ENCODE peak calls at places on chromosomes 12 and 14, in eight cellular contexts. D, C, R, G, S, E, H and L are unnamed samples.

GRCh38 chr12:53785161-53785560 is 33.4 kb upstream of the CISTR start:
- DNase-seq in D (no peak), C (no peak), R (no peak), G (no peak), S (no peak), E (no peak), H (no peak), L (no peak)

GRCh38 chr14:34433957-34434356 is 28.1 kb downstream of the SPTSSA start:
- DNase-seq in D (no peak), C (no peak), R (no peak), G (no peak), S (no peak), E (no peak), H (no peak), L (no peak)

GRCh38 chr12:22299294-22299912 is 35.1 kb downstream of the ST8SIA1 start:
- DNase-seq in D (peak), C (no peak), R (no peak), G (no peak), S (no peak), E (no peak), H (no peak), L (no peak)

GRCh38 chr14:65704412-65704811 is 291.9 kb downstream of the FUT8 start:
- DNase-seq in D (no peak), C (no peak), R (no peak), G (no peak), S (no peak), E (no peak), H (no peak), L (no peak)

GRCh38 chr14:71358209-71358931 is 451.1 kb downstream of the PCNX1 start:
- DNase-seq in D (no peak), C (no peak), R (no peak), G (no peak), S (no peak), E (no peak), H (no peak), L (no peak)

GRCh38 chr12:65822732-65823480 is 1.4 kb upstream of the HMGA2 start:
- DNase-seq in D (no peak), C (no peak), R (no peak), G (peak), S (no peak), E (no peak), H (no peak), L (no peak)

GRCh38 chr12:5430639-5431603 is 987 bp upstream of the NTF3 start:
- DNase-seq in D (peak), C (no peak), R (no peak), G (no peak), S (no peak), E (no peak), H (no peak), L (no peak)

GRCh38 chr12:84397279-84397678 is 515.3 kb downstream of the SLC6A15 start:
- DNase-seq in D (no peak), C (no peak), R (no peak), G (no peak), S (no peak), E (no peak), H (no peak), L (no peak)

GRCh38 chr12:3354586-3354985 is 136.4 kb upstream of the PRMT8 start:
- DNase-seq in D (no peak), C (no peak), R (no peak), G (no peak), S (no peak), E (no peak), H (no peak), L (no peak)

GRCh38 chr12:15265868-15266267 is 44.7 kb upstream of the RERG start:
- DNase-seq in D (no peak), C (no peak), R (no peak), G (no peak), S (no peak), E (no peak), H (no peak), L (no peak)

GRCh38 chr12:53479314-53479713 is 19.9 kb downstream of the MAP3K12 start:
- DNase-seq in D (no peak), C (no peak), R (no peak), G (no peak), S (no peak), E (no peak), H (no peak), L (no peak)

GRCh38 chr14:89810101-89810500 is 144.4 kb downstream of the EFCAB11 start:
- DNase-seq in D (no peak), C (no peak), R (no peak), G (no peak), S (no peak), E (no peak), H (no peak), L (no peak)

GRCh38 chr12:2165021-2165420 is 112.2 kb downstream of the CACNA1C start:
- DNase-seq in D (no peak), C (no peak), R (no peak), G (no peak), S (no peak), E (no peak), H (no peak), L (no peak)

GRCh38 chr12:48175613-48176416 is 7.6 kb upstream of the CCDC184 start:
- DNase-seq in D (no peak), C (no peak), R (no peak), G (no peak), S (no peak), E (no peak), H (no peak), L (no peak)

GRCh38 chr12:63944586-63945228 is 100.2 kb downstream of the SRGAP1 start:
- DNase-seq in D (no peak), C (no peak), R (no peak), G (no peak), S (no peak), E (no peak), H (no peak), L (no peak)

GRCh38 chr12:152440-152839 is 61.5 kb downstream of the SLC6A12 start:
- DNase-seq in D (no peak), C (no peak), R (no peak), G (no peak), S (no peak), E (no peak), H (no peak), L (no peak)

GRCh38 chr12:47574252-47575021 is 131.4 kb downstream of the RPAP3 start:
- DNase-seq in D (no peak), C (no peak), R (no peak), G (no peak), S (no peak), E (no peak), H (no peak), L (no peak)

GRCh38 chr14:81441626-81442134 is 41.6 kb upstream of the STON2 start:
- DNase-seq in D (no peak), C (no peak), R (no peak), G (no peak), S (no peak), E (no peak), H (no peak), L (no peak)

GRCh38 chr14:75208843-75209242 is 32.4 kb upstream of the TMED10 start:
- DNase-seq in D (no peak), C (no peak), R (no peak), G (no peak), S (no peak), E (no peak), H (no peak), L (no peak)

GRCh38 chr12:70576341-70577282 is 60.6 kb downstream of the PTPRB start:
- DNase-seq in D (peak), C (no peak), R (no peak), G (peak), S (no peak), E (peak), H (peak), L (no peak)

GRCh38 chr12:108812324-108812723 is 45.1 kb downstream of the SSH1 start:
- DNase-seq in D (no peak), C (no peak), R (no peak), G (no peak), S (no peak), E (no peak), H (no peak), L (no peak)

GRCh38 chr14:67618617-67619063 is 1.1 kb upstream of the ARG2 start:
- DNase-seq in D (peak), C (no peak), R (no peak), G (peak), S (no peak), E (peak), H (peak), L (peak)

GRCh38 chr14:63664143-63664460 is 22.4 kb upstream of the WDR89 start:
- DNase-seq in D (no peak), C (no peak), R (no peak), G (no peak), S (no peak), E (no peak), H (no peak), L (no peak)

GRCh38 chr12:29614926-29615325 is 117.4 kb upstream of the OVCH1 start:
- DNase-seq in D (no peak), C (no peak), R (no peak), G (no peak), S (no peak), E (no peak), H (no peak), L (no peak)

GRCh38 chr12:22626429-22626828 is 1.5 kb downstream of the ETNK1 start:
- DNase-seq in D (peak), C (no peak), R (no peak), G (no peak), S (no peak), E (no peak), H (no peak), L (peak)

GRCh38 chr12:80186727-80187217 is 87.4 kb downstream of the OTOGL start:
- DNase-seq in D (peak), C (no peak), R (peak), G (peak), S (peak), E (peak), H (peak), L (peak)

GRCh38 chr14:52950898-52951729 is at the start of gene FERMT2:
- DNase-seq in D (no peak), C (peak), R (peak), G (peak), S (peak), E (peak), H (no peak), L (peak)

GRCh38 chr14:94863366-94863765 is 93.5 kb upstream of the GSC start:
- DNase-seq in D (no peak), C (no peak), R (no peak), G (no peak), S (no peak), E (no peak), H (no peak), L (no peak)

GRCh38 chr14:92259613-92260357 is 63.2 kb upstream of the SLC24A4 start:
- DNase-seq in D (peak), C (no peak), R (no peak), G (no peak), S (no peak), E (no peak), H (no peak), L (no peak)

GRCh38 chr12:34390846-34391700 is 368.8 kb downstream of the ALG10 start:
- DNase-seq in D (no peak), C (no peak), R (peak), G (no peak), S (no peak), E (no peak), H (no peak), L (no peak)
- H3K27ac ChIP-seq in D (no peak), C (no peak), R (no peak), G (no peak), S (no peak), E (no peak), H (no peak), L (no peak)

DNA sequence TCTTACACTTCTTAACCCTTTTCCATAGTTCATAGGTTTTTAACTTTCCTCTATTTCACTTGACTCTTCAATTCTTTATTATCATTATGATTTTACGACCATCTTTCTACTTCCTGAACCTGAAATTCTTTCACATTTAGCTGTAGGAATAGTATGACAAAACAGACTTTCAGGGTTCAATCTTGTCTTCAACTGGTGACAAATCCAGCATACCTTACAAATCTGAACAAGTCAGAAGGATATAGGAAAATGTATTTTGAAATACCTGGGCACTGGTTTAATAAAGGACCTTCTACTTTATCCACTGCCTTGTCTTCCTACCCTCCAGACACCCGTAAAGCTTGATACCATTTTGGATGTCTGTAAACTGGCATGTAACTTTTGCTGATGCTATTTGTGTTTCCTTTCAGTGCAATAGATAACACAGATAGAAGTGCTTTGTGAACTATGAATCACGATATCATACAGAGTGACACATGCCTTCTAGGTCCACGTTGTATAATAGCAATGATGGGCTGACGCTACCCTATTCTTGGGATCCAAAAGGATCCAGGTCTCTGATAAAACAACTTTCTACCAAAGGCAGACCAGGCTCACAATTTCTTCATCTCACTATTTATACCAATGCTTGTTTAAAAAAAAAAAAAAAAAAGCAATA is 77.4 kb upstream of the SAV1 start:
- DNase-seq in D (no peak), C (no peak), R (no peak), G (no peak), S (no peak), E (no peak), H (no peak), L (no peak)
- TF ChIP-seq CTCF in D (no peak), C (no peak), R (no peak), G (no peak), S (no peak), E (no peak), H (no peak), L (no peak)

GRCh38 chr14:105173145-105173544 is 4.6 kb upstream of the JAG2 start:
- DNase-seq in D (no peak), C (no peak), R (no peak), G (no peak), S (no peak), E (no peak), H (no peak), L (no peak)
- H3K27ac ChIP-seq in D (no peak), C (no peak), R (no peak), G (no peak), S (no peak), E (no peak), H (no peak), L (no peak)

GRCh38 chr12:112421363-112421762 is 2.6 kb downstream of the PTPN11 start:
- DNase-seq in D (no peak), C (no peak), R (no peak), G (no peak), S (no peak), E (no peak), H (no peak), L (no peak)

GRCh38 chr12:112420740-112421139 is 2.0 kb downstream of the PTPN11 start:
- DNase-seq in D (no peak), C (no peak), R (no peak), G (no peak), S (no peak), E (no peak), H (no peak), L (no peak)

GRCh38 chr12:112418596-112419268 is at the start of gene PTPN11:
- DNase-seq in D (peak), C (peak), R (peak), G (peak), S (peak), E (peak), H (no peak), L (peak)

GRCh38 chr12:112418248-112418595 is 525 bp upstream of the PTPN11 start:
- DNase-seq in D (peak), C (no peak), R (no peak), G (no peak), S (no peak), E (no peak), H (no peak), L (no peak)

GRCh38 chr12:112419269-112420133 is 754 bp downstream of the PTPN11 start:
- DNase-seq in D (no peak), C (peak), R (peak), G (peak), S (peak), E (no peak), H (no peak), L (no peak)
- TF ChIP-seq CTCF in D (peak), C (no peak), R (no peak), G (peak), S (no peak), E (no peak), H (no peak), L (no peak)

DNA sequence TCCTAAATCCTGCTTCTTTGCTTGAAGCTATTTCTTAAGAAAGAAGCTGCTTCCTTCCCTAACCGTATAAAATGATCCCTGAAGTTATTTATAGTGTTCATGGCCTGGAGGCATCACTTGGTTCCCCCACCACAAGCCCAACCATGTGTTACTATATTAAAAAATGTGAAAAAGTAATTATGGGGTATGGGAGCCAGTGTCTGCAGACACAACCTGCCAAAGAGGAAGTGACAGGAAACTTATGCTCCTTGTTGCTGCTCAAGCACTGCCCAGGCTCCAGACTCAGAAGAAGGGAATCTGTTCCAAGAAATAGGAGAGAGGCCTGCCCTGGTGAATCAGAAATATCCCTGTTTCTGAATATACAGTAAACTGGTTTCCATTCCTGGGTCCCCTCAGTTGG is 217.2 kb upstream of the BMP4 start:
- DNase-seq in D (no peak), C (no peak), R (no peak), G (no peak), S (no peak), E (no peak), H (no peak), L (no peak)
- H3K27ac ChIP-seq in D (no peak), C (no peak), R (peak), G (peak), S (no peak), E (no peak), H (no peak), L (no peak)

GRCh38 chr14:60332046-60332399 is 83.0 kb downstream of the PPM1A start:
- DNase-seq in D (no peak), C (no peak), R (no peak), G (no peak), S (no peak), E (no peak), H (no peak), L (no peak)
- TF ChIP-seq CTCF in D (peak), C (no peak), R (no peak), G (no peak), S (no peak), E (no peak), H (no peak), L (peak)

GRCh38 chr12:49959570-49960473 is 1.9 kb upstream of the AQP5 start:
- DNase-seq in D (peak), C (no peak), R (no peak), G (peak), S (peak), E (no peak), H (no peak), L (no peak)

GRCh38 chr12:49961111-49961922 is at the start of gene AQP5:
- DNase-seq in D (no peak), C (no peak), R (no peak), G (no peak), S (no peak), E (no peak), H (no peak), L (no peak)

GRCh38 chr12:49962861-49963765 is 1.4 kb downstream of the AQP5 start:
- DNase-seq in D (no peak), C (no peak), R (no peak), G (peak), S (peak), E (no peak), H (peak), L (no peak)

GRCh38 chr12:49961993-49962764 is 507 bp downstream of the AQP5 start:
- DNase-seq in D (no peak), C (no peak), R (no peak), G (no peak), S (no peak), E (no peak), H (no peak), L (no peak)

DNA sequence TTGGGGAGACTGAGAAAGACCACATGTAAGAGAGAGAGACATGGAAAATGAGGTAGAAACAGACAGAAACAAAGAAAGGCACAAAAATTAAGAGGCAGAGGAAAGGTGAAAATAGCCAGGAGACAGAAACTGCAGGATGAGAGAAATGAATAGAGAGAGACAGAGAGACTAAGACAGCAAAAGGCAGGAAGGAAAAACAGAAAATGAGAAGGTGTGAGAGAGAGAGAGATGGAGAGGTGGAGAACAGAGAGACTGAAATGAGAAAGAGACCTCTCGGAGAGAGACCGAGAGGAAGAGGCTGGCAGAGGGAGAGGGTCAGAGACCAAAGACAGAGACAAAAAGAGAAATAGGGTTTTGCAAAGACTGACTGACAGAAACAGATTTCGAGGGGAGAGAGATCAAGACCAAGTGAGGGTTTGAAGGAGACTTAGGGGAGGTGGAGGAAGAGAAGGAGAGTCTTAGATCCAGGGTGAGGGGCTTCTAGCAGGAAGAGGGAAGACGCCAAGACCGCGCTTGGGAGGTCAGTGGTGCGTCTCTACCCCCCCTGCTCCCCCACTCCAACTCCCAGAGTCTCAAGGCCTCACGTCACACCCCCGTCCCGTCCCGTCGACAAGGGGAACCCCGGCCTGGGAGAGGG is 1.1 kb upstream of the AQP5 start:
- DNase-seq in D (no peak), C (no peak), R (no peak), G (no peak), S (no peak), E (no peak), H (no peak), L (no peak)
- H3K27ac ChIP-seq in D (no peak), C (no peak), R (no peak), G (peak), S (peak), E (no peak), H (no peak), L (no peak)